ENCODE peak calls at places on chromosome 4, in four cellular contexts. W is ovary, A is A549, B is body of pancreas. I is an unnamed sample.

GRCh38 chr4:10783351-10783750 is 98.8 kb upstream of the CLNK start:
- DNase-seq in W (no peak), A (no peak), B (no peak), I (no peak)

GRCh38 chr4:74189331-74190043 is 31.6 kb downstream of the MTHFD2L start:
- DNase-seq in A (peak; percentile 69), W (no peak), B (peak; percentile 27), I (no peak)

GRCh38 chr4:185634066-185634652 is 98.9 kb upstream of the PDLIM3 start:
- DNase-seq in W (no peak), B (no peak), A (peak; percentile 31), I (no peak)

GRCh38 chr4:64584981-64585557 is 175.8 kb upstream of the TECRL start:
- DNase-seq in B (peak; percentile 21), A (peak; percentile 46), W (no peak), I (no peak)

GRCh38 chr4:184648220-184649025 is 824 bp downstream of the CASP3 start:
- DNase-seq in A (peak; percentile 21), B (peak; percentile 71), W (peak; percentile 60), I (peak; percentile 70)

GRCh38 chr4:61605971-61606370 is 405.8 kb downstream of the ADGRL3 start:
- DNase-seq in B (no peak), A (no peak), W (no peak), I (no peak)

GRCh38 chr4:125750827-125751466 is 436.2 kb downstream of the FAT4 start:
- DNase-seq in W (peak; percentile 13), A (peak; percentile 68), B (peak; percentile 12), I (no peak)

GRCh38 chr4:145736241-145736831 is 56.4 kb downstream of the C4orf51 start:
- DNase-seq in A (peak; percentile 22), W (no peak), B (peak; percentile 75), I (peak; percentile 83)

GRCh38 chr4:186424745-186425144 is 130.6 kb downstream of the MTNR1A start:
- DNase-seq in W (no peak), B (no peak), A (no peak), I (no peak)

GRCh38 chr4:151014521-151015457 is at the start of gene LRBA:
- DNase-seq in A (peak; percentile 74), W (peak; percentile 65), B (peak; percentile 93), I (peak; percentile 87)

GRCh38 chr4:95540227-95540626 is 8.5 kb downstream of the UNC5C start:
- DNase-seq in A (no peak), W (no peak), B (no peak), I (no peak)

GRCh38 chr4:22824091-22824490 is 131.4 kb downstream of the GBA3 start:
- DNase-seq in A (no peak), W (no peak), B (no peak), I (no peak)

GRCh38 chr4:149752729-149753128 is 62.9 kb downstream of the IQCM start:
- DNase-seq in B (no peak), A (no peak), W (no peak), I (no peak)

GRCh38 chr4:104756837-104757236 is 262.1 kb upstream of the CXXC4 start:
- DNase-seq in W (no peak), B (no peak), A (no peak), I (no peak)

DNA sequence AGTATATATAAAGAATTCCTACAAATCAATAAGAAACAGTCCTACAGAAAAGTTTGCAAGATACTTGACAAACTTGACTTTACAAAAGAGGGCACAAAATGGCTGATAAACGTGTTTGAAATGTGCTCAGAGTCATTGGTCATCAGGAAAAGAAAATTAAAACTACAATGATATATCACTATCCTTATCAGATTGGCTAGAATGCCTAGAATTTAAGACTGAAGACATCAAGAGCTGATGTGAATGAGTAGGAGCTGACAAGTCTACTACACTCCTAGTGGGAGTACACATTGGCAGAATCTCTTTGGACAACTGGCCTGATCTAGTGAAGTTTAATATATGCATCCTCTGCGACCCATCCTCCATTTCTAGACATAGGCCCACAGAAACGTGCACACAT is 10.3 kb upstream of the DCTD start:
- DNase-seq in W (no peak), A (no peak), B (no peak), I (no peak)
- H3K4me1 ChIP-seq in W (no peaks in the 10 kb centered on the region), A (peaks cover 7% of the 10 kb centered on the region), B (peaks cover 10% of the 10 kb centered on the region), I (peaks cover 9% of the 10 kb centered on the region)

GRCh38 chr4:133145758-133146157 is 3.3 kb upstream of the PCDH10 start:
- DNase-seq in W (no peak), A (no peak), B (no peak), I (no peak)
- H3K27ac ChIP-seq in W (no peak overlapping the region), A (no peak overlapping the region), B (no peak overlapping the region), I (no peak overlapping the region)

GRCh38 chr4:38815879-38816782 is 11.5 kb upstream of the TLR1 start:
- DNase-seq in B (peak; percentile 23), W (no peak), A (no peak), I (no peak)
- TF ChIP-seq POLR2A in B (no peak), W (no peak), A (no peak), I (no peak)

GRCh38 chr4:77149789-77150188 is 7.2 kb upstream of the CCNG2 start:
- DNase-seq in A (no peak), B (no peak), W (no peak), I (no peak)

GRCh38 chr4:77146426-77147399 is 10.3 kb upstream of the CCNG2 start:
- DNase-seq in B (no peak), W (no peak), A (peak; percentile 15), I (no peak)

GRCh38 chr4:77145806-77146425 is 11.1 kb upstream of the CCNG2 start:
- DNase-seq in W (no peak), A (no peak), B (no peak), I (no peak)

GRCh38 chr4:77147400-77147782 is 9.6 kb upstream of the CCNG2 start:
- DNase-seq in W (no peak), A (no peak), B (no peak), I (no peak)

GRCh38 chr4:77148081-77148480 is 8.9 kb upstream of the CCNG2 start:
- DNase-seq in B (no peak), A (no peak), W (no peak), I (no peak)
- H3K4me1 ChIP-seq in B (peaks cover 21% of the 10 kb centered on the region), A (peaks cover 19% of the 10 kb centered on the region), W (no peaks in the 10 kb centered on the region), I (no peaks in the 10 kb centered on the region)

GRCh38 chr4:188031751-188032150 is 36.2 kb downstream of the ZFP42 start:
- DNase-seq in W (no peak), A (no peak), B (no peak), I (no peak)

GRCh38 chr4:188030401-188030800 is 34.8 kb downstream of the ZFP42 start:
- DNase-seq in W (no peak), A (no peak), B (no peak), I (no peak)

GRCh38 chr4:188032583-188032982 is 37.0 kb downstream of the ZFP42 start:
- DNase-seq in A (no peak), W (no peak), B (no peak), I (no peak)

GRCh38 chr4:188029114-188029513 is 33.5 kb downstream of the ZFP42 start:
- DNase-seq in B (no peak), W (no peak), A (no peak), I (no peak)

GRCh38 chr4:188032170-188032569 is 36.6 kb downstream of the ZFP42 start:
- DNase-seq in B (no peak), A (no peak), W (no peak), I (no peak)
- H3K27ac ChIP-seq in B (no peak overlapping the region), A (no peak overlapping the region), W (no peak overlapping the region), I (no peak overlapping the region)